ENCODE peak calls at places on chromosomes 4 and X, in seven cellular contexts. D is brain microvascular endothelial cell; M is psoas muscle; O is CD4-positive, alpha-beta T cell; B is pancreas; I is HFF-Myc; G is suprapubic skin. N is an unnamed sample.
A peak's percentile ranks its signal among the peaks of the same experiment; 100 is the strongest.

GRCh38 chr4:150342945-150343344 is 239.0 kb upstream of the MAB21L2 start:
- DNase-seq in D (no peak), M (no peak), O (no peak), B (no peak), I (no peak), G (no peak), N (no peak)

GRCh38 chr4:147578057-147578476 is 39.1 kb upstream of the TMEM184C start:
- DNase-seq in D (peak; percentile 89), M (no peak), O (no peak), B (no peak), I (peak; percentile 74), G (no peak), N (peak; percentile 94)

GRCh38 chrX:130715299-130715698 is 187.7 kb downstream of the ENOX2 start:
- DNase-seq in D (peak; percentile 14), M (no peak), O (no peak), B (no peak), I (no peak), G (no peak), N (peak; percentile 44)

GRCh38 chr4:102299708-102300107 is 45.6 kb downstream of the SLC39A8 start:
- DNase-seq in D (peak; percentile 54), M (no peak), O (no peak), B (no peak), I (peak; percentile 21), G (no peak), N (peak; percentile 43)

GRCh38 chrX:88883205-88883604 is 136.2 kb downstream of the CPXCR1 start:
- DNase-seq in D (no peak), M (no peak), O (no peak), B (no peak), I (no peak), G (no peak), N (no peak)

GRCh38 chr4:23332266-23332665 is 557.6 kb downstream of the PPARGC1A start:
- DNase-seq in D (no peak), M (no peak), O (no peak), B (no peak), I (no peak), G (no peak), N (peak; percentile 29)

GRCh38 chr4:73452953-73453700 is 17.1 kb downstream of the AFP start:
- DNase-seq in D (no peak), M (no peak), O (no peak), B (no peak), I (no peak), G (no peak), N (no peak)

GRCh38 chr4:7280906-7281305 is 88.6 kb downstream of the SORCS2 start:
- DNase-seq in D (peak; percentile 13), M (no peak), O (no peak), B (no peak), I (no peak), G (no peak), N (no peak)

GRCh38 chr4:72786401-72786990 is 217.5 kb upstream of the ADAMTS3 start:
- DNase-seq in D (no peak), M (no peak), O (no peak), B (no peak), I (no peak), G (no peak), N (no peak)

GRCh38 chr4:4386296-4386735 is 586 bp upstream of the NSG1 start:
- DNase-seq in D (no peak), M (no peak), O (peak; percentile 22), B (no peak), I (no peak), G (no peak), N (no peak)

GRCh38 chr4:173259310-173259709 is 74.8 kb downstream of the HMGB2 start:
- DNase-seq in D (no peak), M (no peak), O (no peak), B (no peak), I (no peak), G (no peak), N (no peak)

GRCh38 chr4:7156273-7157139 is 35.8 kb upstream of the SORCS2 start:
- DNase-seq in D (peak; percentile 26), M (peak; percentile 50), O (no peak), B (peak; percentile 54), I (no peak), G (peak; percentile 79), N (no peak)

GRCh38 chr4:13627185-13627605 is 330 bp downstream of the BOD1L1 start:
- DNase-seq in D (no peak), M (peak; percentile 27), O (no peak), B (no peak), I (no peak), G (no peak), N (no peak)

GRCh38 chr4:118036336-118036735 is 2.0 kb downstream of the NDST3 start:
- DNase-seq in D (no peak), M (no peak), O (no peak), B (no peak), I (no peak), G (no peak), N (no peak)

GRCh38 chr4:142331646-142332045 is 514.5 kb downstream of the INPP4B start:
- DNase-seq in D (no peak), M (no peak), O (no peak), B (no peak), I (no peak), G (no peak), N (peak; percentile 26)

GRCh38 chr4:37827030-37827705 is 682 bp downstream of the PGM2 start:
- DNase-seq in D (peak; percentile 68), M (no peak), O (peak; percentile 1), B (no peak), I (no peak), G (peak; percentile 81), N (peak; percentile 50)

GRCh38 chr4:13521047-13521446 is 23.3 kb downstream of the NKX3-2 start:
- DNase-seq in D (no peak), M (no peak), O (no peak), B (no peak), I (no peak), G (no peak), N (no peak)

GRCh38 chr4:176837176-176837915 is 44.6 kb upstream of the VEGFC start:
- DNase-seq in D (no peak), M (no peak), O (no peak), B (no peak), I (no peak), G (no peak), N (no peak)

GRCh38 chrX:119481218-119481875 is 13.1 kb downstream of the SLC25A5 start:
- DNase-seq in D (no peak), M (no peak), O (no peak), B (no peak), I (no peak), G (no peak), N (no peak)

GRCh38 chrX:143854006-143854405 is 29.9 kb upstream of the UBE2NL start:
- DNase-seq in D (peak; percentile 3), M (no peak), O (no peak), B (no peak), I (no peak), G (no peak), N (peak; percentile 65)

GRCh38 chrX:74242050-74242449 is 61.9 kb upstream of the ZCCHC13 start:
- DNase-seq in D (no peak), M (no peak), O (no peak), B (no peak), I (peak; percentile 19), G (no peak), N (peak; percentile 62)

GRCh38 chr4:139746430-139746829 is 80.8 kb downstream of the MGST2 start:
- DNase-seq in D (no peak), M (no peak), O (no peak), B (no peak), I (no peak), G (no peak), N (no peak)

GRCh38 chrX:143571521-143571920 is 54.2 kb upstream of the SPANXN3 start:
- DNase-seq in D (peak; percentile 5), M (no peak), O (no peak), B (no peak), I (no peak), G (no peak), N (peak; percentile 13)

GRCh38 chr4:41873380-41874295 is 61.6 kb upstream of the TMEM33 start:
- DNase-seq in D (no peak), M (no peak), O (no peak), B (no peak), I (no peak), G (no peak), N (no peak)

GRCh38 chr4:7806080-7806630 is 133.5 kb downstream of the AFAP1 start:
- DNase-seq in D (no peak), M (peak; percentile 74), O (no peak), B (no peak), I (no peak), G (peak; percentile 81), N (peak; percentile 68)

GRCh38 chrX:15072880-15073279 is 197.0 kb downstream of the ASB9 start:
- DNase-seq in D (no peak), M (no peak), O (no peak), B (no peak), I (no peak), G (no peak), N (no peak)
- TF ChIP-seq CTCF in D (no peak), M (no peak), O (no peak), B (no peak), I (no peak), G (no peak), N (no peak)

DNA sequence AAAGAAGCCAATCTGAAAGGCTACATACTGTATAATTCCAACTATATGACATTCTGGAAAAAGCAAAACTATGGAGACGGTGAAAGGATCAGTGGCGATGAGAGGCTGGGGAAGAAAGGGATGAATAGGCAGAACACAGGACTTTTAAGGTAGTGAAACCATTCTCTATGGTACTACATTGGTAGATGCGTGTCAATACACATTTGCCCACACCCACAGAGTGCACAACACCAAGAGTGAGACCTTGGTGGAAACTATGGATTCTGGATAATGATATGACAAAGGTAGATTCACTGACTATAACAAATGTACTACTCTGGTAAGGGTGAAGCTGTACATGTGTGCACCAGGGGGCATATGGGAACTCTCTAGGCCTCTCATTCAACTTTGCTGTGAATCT is 134.5 kb downstream of the FBXW7 start:
- DNase-seq in D (no peak), M (no peak), O (no peak), B (no peak), I (no peak), G (no peak), N (no peak)
- TF ChIP-seq CTCF in D (peak; percentile 24), M (no peak), O (no peak), B (no peak), I (no peak), G (no peak), N (no peak)

GRCh38 chr4:134219043-134219442 is 17.5 kb upstream of the PABPC4L start:
- DNase-seq in D (no peak), M (no peak), O (no peak), B (no peak), I (no peak), G (no peak), N (no peak)
- TF ChIP-seq CTCF in D (no peak), M (no peak), O (no peak), B (no peak), I (no peak), G (no peak), N (no peak)

GRCh38 chr4:89898304-89898716 is 3.7 kb downstream of the MMRN1 start:
- DNase-seq in D (no peak), M (no peak), O (no peak), B (no peak), I (no peak), G (no peak), N (no peak)

GRCh38 chr4:89897867-89898266 is 3.2 kb downstream of the MMRN1 start:
- DNase-seq in D (no peak), M (no peak), O (no peak), B (no peak), I (no peak), G (no peak), N (no peak)

GRCh38 chr4:89899854-89900253 is 5.2 kb downstream of the MMRN1 start:
- DNase-seq in D (no peak), M (no peak), O (no peak), B (no peak), I (no peak), G (no peak), N (no peak)

GRCh38 chr4:89899157-89899556 is 4.5 kb downstream of the MMRN1 start:
- DNase-seq in D (no peak), M (no peak), O (no peak), B (no peak), I (no peak), G (no peak), N (no peak)

GRCh38 chr4:89894654-89895652 is at the start of gene MMRN1:
- DNase-seq in D (no peak), M (no peak), O (no peak), B (no peak), I (no peak), G (no peak), N (no peak)
- TF ChIP-seq CTCF in D (no peak), M (no peak), O (no peak), B (no peak), I (no peak), G (no peak), N (no peak)